ENCODE peak calls at places on chromosomes 6 and 20, in eight cellular contexts. One of them, this sample, is unnamed. For H3K4me1, the result is how much of the 10 kb centered on the place peaks cover.

GRCh38 chr6:43509142-43509983 is 783 bp downstream of the LRRC73 start:
- DNase-seq in SK-N-SH: peak
- DNase-seq in CD4-positive, CD25-positive, alpha-beta regulatory T cell: no peak
- DNase-seq in heart left ventricle: no peak
- DNase-seq in mesendoderm: no peak
- DNase-seq in lower lobe of right lung: no peak
- DNase-seq in left lung: no peak
- DNase-seq in upper lobe of right lung: no peak
- DNase-seq in this sample: no peak

GRCh38 chr6:130934848-130935585 is 107.8 kb downstream of the SMLR1 start:
- DNase-seq in SK-N-SH: no peak
- DNase-seq in CD4-positive, CD25-positive, alpha-beta regulatory T cell: no peak
- DNase-seq in heart left ventricle: no peak
- DNase-seq in mesendoderm: no peak
- DNase-seq in lower lobe of right lung: no peak
- DNase-seq in left lung: no peak
- DNase-seq in upper lobe of right lung: no peak
- DNase-seq in this sample: no peak

GRCh38 chr6:41624621-41625365 is 13.5 kb upstream of the MDFI start:
- DNase-seq in SK-N-SH: no peak
- DNase-seq in CD4-positive, CD25-positive, alpha-beta regulatory T cell: no peak
- DNase-seq in heart left ventricle: no peak
- DNase-seq in mesendoderm: no peak
- DNase-seq in lower lobe of right lung: peak
- DNase-seq in left lung: no peak
- DNase-seq in upper lobe of right lung: no peak
- DNase-seq in this sample: no peak

GRCh38 chr6:138182939-138183791 is 21.4 kb downstream of the ARFGEF3 start:
- DNase-seq in SK-N-SH: no peak
- DNase-seq in CD4-positive, CD25-positive, alpha-beta regulatory T cell: no peak
- DNase-seq in heart left ventricle: peak
- DNase-seq in mesendoderm: no peak
- DNase-seq in lower lobe of right lung: no peak
- DNase-seq in left lung: no peak
- DNase-seq in upper lobe of right lung: no peak
- DNase-seq in this sample: no peak

GRCh38 chr6:16690244-16691142 is 70.8 kb downstream of the ATXN1 start:
- DNase-seq in SK-N-SH: no peak
- DNase-seq in CD4-positive, CD25-positive, alpha-beta regulatory T cell: no peak
- DNase-seq in heart left ventricle: no peak
- DNase-seq in mesendoderm: no peak
- DNase-seq in lower lobe of right lung: no peak
- DNase-seq in left lung: no peak
- DNase-seq in upper lobe of right lung: no peak
- DNase-seq in this sample: no peak

GRCh38 chr20:38145094-38146075 is 19.7 kb downstream of the TGM2 start:
- DNase-seq in SK-N-SH: no peak
- DNase-seq in CD4-positive, CD25-positive, alpha-beta regulatory T cell: no peak
- DNase-seq in heart left ventricle: no peak
- DNase-seq in mesendoderm: no peak
- DNase-seq in lower lobe of right lung: no peak
- DNase-seq in left lung: no peak
- DNase-seq in upper lobe of right lung: no peak
- DNase-seq in this sample: no peak

GRCh38 chr6:33907227-33907626 is 103.4 kb upstream of the MLN start:
- DNase-seq in SK-N-SH: no peak
- DNase-seq in CD4-positive, CD25-positive, alpha-beta regulatory T cell: no peak
- DNase-seq in heart left ventricle: no peak
- DNase-seq in mesendoderm: no peak
- DNase-seq in lower lobe of right lung: no peak
- DNase-seq in left lung: no peak
- DNase-seq in upper lobe of right lung: no peak
- DNase-seq in this sample: no peak

GRCh38 chr20:20003088-20003954 is 13.8 kb upstream of the NAA20 start:
- DNase-seq in SK-N-SH: no peak
- DNase-seq in CD4-positive, CD25-positive, alpha-beta regulatory T cell: no peak
- DNase-seq in heart left ventricle: peak
- DNase-seq in mesendoderm: no peak
- DNase-seq in lower lobe of right lung: no peak
- DNase-seq in left lung: no peak
- DNase-seq in upper lobe of right lung: no peak
- DNase-seq in this sample: peak

GRCh38 chr6:11181478-11182136 is 50.9 kb downstream of the NEDD9 start:
- DNase-seq in SK-N-SH: no peak
- DNase-seq in CD4-positive, CD25-positive, alpha-beta regulatory T cell: no peak
- DNase-seq in heart left ventricle: no peak
- DNase-seq in mesendoderm: no peak
- DNase-seq in lower lobe of right lung: no peak
- DNase-seq in left lung: no peak
- DNase-seq in upper lobe of right lung: no peak
- DNase-seq in this sample: no peak

GRCh38 chr20:60255866-60256265 is 297.6 kb downstream of the CDH26 start:
- DNase-seq in SK-N-SH: peak
- DNase-seq in CD4-positive, CD25-positive, alpha-beta regulatory T cell: no peak
- DNase-seq in heart left ventricle: no peak
- DNase-seq in mesendoderm: no peak
- DNase-seq in lower lobe of right lung: no peak
- DNase-seq in left lung: no peak
- DNase-seq in upper lobe of right lung: no peak
- DNase-seq in this sample: peak

GRCh38 chr6:81772741-81773140 is 20.3 kb upstream of the TENT5A start:
- DNase-seq in SK-N-SH: no peak
- DNase-seq in CD4-positive, CD25-positive, alpha-beta regulatory T cell: no peak
- DNase-seq in heart left ventricle: no peak
- DNase-seq in mesendoderm: no peak
- DNase-seq in lower lobe of right lung: no peak
- DNase-seq in left lung: peak
- DNase-seq in upper lobe of right lung: no peak
- DNase-seq in this sample: no peak

GRCh38 chr6:107459283-107460073 is at the start of gene PDSS2:
- DNase-seq in SK-N-SH: peak
- DNase-seq in CD4-positive, CD25-positive, alpha-beta regulatory T cell: peak
- DNase-seq in heart left ventricle: peak
- DNase-seq in mesendoderm: peak
- DNase-seq in lower lobe of right lung: peak
- DNase-seq in left lung: peak
- DNase-seq in upper lobe of right lung: peak
- DNase-seq in this sample: peak

GRCh38 chr6:8082954-8083858 is 19.0 kb upstream of the BLOC1S5 start:
- DNase-seq in SK-N-SH: no peak
- DNase-seq in CD4-positive, CD25-positive, alpha-beta regulatory T cell: no peak
- DNase-seq in heart left ventricle: peak
- DNase-seq in mesendoderm: peak
- DNase-seq in lower lobe of right lung: no peak
- DNase-seq in left lung: no peak
- DNase-seq in upper lobe of right lung: no peak
- DNase-seq in this sample: no peak

GRCh38 chr20:58064411-58065010 is 163.9 kb downstream of the ANKRD60 start:
- DNase-seq in SK-N-SH: no peak
- DNase-seq in CD4-positive, CD25-positive, alpha-beta regulatory T cell: no peak
- DNase-seq in heart left ventricle: no peak
- DNase-seq in mesendoderm: no peak
- DNase-seq in lower lobe of right lung: no peak
- DNase-seq in left lung: no peak
- DNase-seq in upper lobe of right lung: no peak
- DNase-seq in this sample: peak

GRCh38 chr20:61590236-61590635 is 338.2 kb downstream of the CDH4 start:
- DNase-seq in SK-N-SH: no peak
- DNase-seq in CD4-positive, CD25-positive, alpha-beta regulatory T cell: no peak
- DNase-seq in heart left ventricle: no peak
- DNase-seq in mesendoderm: no peak
- DNase-seq in lower lobe of right lung: no peak
- DNase-seq in left lung: no peak
- DNase-seq in upper lobe of right lung: no peak
- DNase-seq in this sample: no peak

GRCh38 chr20:61587036-61587435 is 335.0 kb downstream of the CDH4 start:
- DNase-seq in SK-N-SH: no peak
- DNase-seq in CD4-positive, CD25-positive, alpha-beta regulatory T cell: no peak
- DNase-seq in heart left ventricle: no peak
- DNase-seq in mesendoderm: no peak
- DNase-seq in lower lobe of right lung: no peak
- DNase-seq in left lung: no peak
- DNase-seq in upper lobe of right lung: no peak
- DNase-seq in this sample: no peak

GRCh38 chr20:61587910-61588309 is 335.8 kb downstream of the CDH4 start:
- DNase-seq in SK-N-SH: no peak
- DNase-seq in CD4-positive, CD25-positive, alpha-beta regulatory T cell: no peak
- DNase-seq in heart left ventricle: no peak
- DNase-seq in mesendoderm: peak
- DNase-seq in lower lobe of right lung: no peak
- DNase-seq in left lung: no peak
- DNase-seq in upper lobe of right lung: no peak
- DNase-seq in this sample: no peak

GRCh38 chr20:61589055-61589385 is 337.0 kb downstream of the CDH4 start:
- DNase-seq in SK-N-SH: no peak
- DNase-seq in CD4-positive, CD25-positive, alpha-beta regulatory T cell: no peak
- DNase-seq in heart left ventricle: no peak
- DNase-seq in mesendoderm: peak
- DNase-seq in lower lobe of right lung: no peak
- DNase-seq in left lung: no peak
- DNase-seq in upper lobe of right lung: no peak
- DNase-seq in this sample: no peak

DNA sequence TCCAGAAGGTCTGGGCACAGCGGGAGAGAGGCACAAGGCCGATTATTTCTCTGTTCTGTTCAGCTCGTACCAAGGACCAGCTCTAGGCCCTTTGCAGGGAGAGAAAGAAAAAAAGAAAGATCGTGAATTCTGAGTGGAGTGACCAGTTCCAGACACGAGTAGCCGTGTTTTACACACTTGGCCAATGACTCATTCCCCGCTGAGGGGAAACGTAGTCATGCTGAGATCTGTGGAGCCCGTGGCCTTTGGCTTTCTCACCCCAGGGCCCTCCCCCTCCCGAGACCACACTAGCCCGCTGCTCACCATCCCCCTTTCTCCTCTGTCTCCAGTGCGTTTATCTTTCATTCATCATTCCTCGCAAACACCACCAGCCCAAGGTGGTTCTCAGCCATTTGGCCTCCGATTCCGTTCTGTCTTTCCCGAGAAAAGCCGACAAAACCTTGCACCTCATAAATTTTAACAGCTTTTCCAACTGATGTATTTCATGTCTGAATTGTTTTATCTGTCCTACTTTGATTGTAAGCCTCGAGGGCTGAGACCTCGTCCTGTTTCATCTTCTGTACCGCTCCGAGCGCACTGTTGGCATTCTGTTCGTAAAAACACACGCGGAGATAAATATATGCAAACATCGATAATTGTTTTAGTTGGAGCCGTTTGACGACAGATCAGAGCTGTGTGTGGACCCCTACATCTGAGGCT is 336.4 kb downstream of the CDH4 start:
- DNase-seq in SK-N-SH: no peak
- DNase-seq in CD4-positive, CD25-positive, alpha-beta regulatory T cell: no peak
- DNase-seq in heart left ventricle: no peak
- DNase-seq in mesendoderm: peak
- DNase-seq in lower lobe of right lung: peak
- DNase-seq in left lung: no peak
- DNase-seq in upper lobe of right lung: no peak
- DNase-seq in this sample: no peak
- H3K4me3 ChIP-seq in SK-N-SH: no peak
- H3K4me3 ChIP-seq in CD4-positive, CD25-positive, alpha-beta regulatory T cell: no peak
- H3K4me3 ChIP-seq in heart left ventricle: no peak
- H3K4me3 ChIP-seq in mesendoderm: no peak
- H3K4me3 ChIP-seq in lower lobe of right lung: no peak
- H3K4me3 ChIP-seq in left lung: no peak
- H3K4me3 ChIP-seq in upper lobe of right lung: no peak
- H3K4me3 ChIP-seq in this sample: no peak

GRCh38 chr20:64056639-64056888 is 6.4 kb upstream of the TCEA2 start:
- DNase-seq in SK-N-SH: no peak
- DNase-seq in CD4-positive, CD25-positive, alpha-beta regulatory T cell: no peak
- DNase-seq in heart left ventricle: peak
- DNase-seq in mesendoderm: no peak
- DNase-seq in lower lobe of right lung: no peak
- DNase-seq in left lung: no peak
- DNase-seq in upper lobe of right lung: no peak
- DNase-seq in this sample: no peak

GRCh38 chr20:64055893-64056638 is 6.6 kb upstream of the SOX18 start:
- DNase-seq in SK-N-SH: peak
- DNase-seq in CD4-positive, CD25-positive, alpha-beta regulatory T cell: no peak
- DNase-seq in heart left ventricle: peak
- DNase-seq in mesendoderm: peak
- DNase-seq in lower lobe of right lung: peak
- DNase-seq in left lung: no peak
- DNase-seq in upper lobe of right lung: no peak
- DNase-seq in this sample: no peak

GRCh38 chr20:64058536-64058935 is 4.5 kb upstream of the TCEA2 start:
- DNase-seq in SK-N-SH: no peak
- DNase-seq in CD4-positive, CD25-positive, alpha-beta regulatory T cell: no peak
- DNase-seq in heart left ventricle: no peak
- DNase-seq in mesendoderm: no peak
- DNase-seq in lower lobe of right lung: no peak
- DNase-seq in left lung: no peak
- DNase-seq in upper lobe of right lung: no peak
- DNase-seq in this sample: no peak

GRCh38 chr20:64057628-64058498 is 5.1 kb upstream of the TCEA2 start:
- DNase-seq in SK-N-SH: peak
- DNase-seq in CD4-positive, CD25-positive, alpha-beta regulatory T cell: peak
- DNase-seq in heart left ventricle: peak
- DNase-seq in mesendoderm: peak
- DNase-seq in lower lobe of right lung: peak
- DNase-seq in left lung: peak
- DNase-seq in upper lobe of right lung: peak
- DNase-seq in this sample: no peak

GRCh38 chr20:64056889-64057627 is 5.9 kb upstream of the TCEA2 start:
- DNase-seq in SK-N-SH: no peak
- DNase-seq in CD4-positive, CD25-positive, alpha-beta regulatory T cell: no peak
- DNase-seq in heart left ventricle: no peak
- DNase-seq in mesendoderm: no peak
- DNase-seq in lower lobe of right lung: peak
- DNase-seq in left lung: no peak
- DNase-seq in upper lobe of right lung: no peak
- DNase-seq in this sample: no peak
- H3K4me1 ChIP-seq in SK-N-SH: under half
- H3K4me1 ChIP-seq in CD4-positive, CD25-positive, alpha-beta regulatory T cell: under half
- H3K4me1 ChIP-seq in heart left ventricle: under half
- H3K4me1 ChIP-seq in mesendoderm: under half
- H3K4me1 ChIP-seq in lower lobe of right lung: under half
- H3K4me1 ChIP-seq in left lung: under half
- H3K4me1 ChIP-seq in upper lobe of right lung: under half
- H3K4me1 ChIP-seq in this sample: under half

DNA sequence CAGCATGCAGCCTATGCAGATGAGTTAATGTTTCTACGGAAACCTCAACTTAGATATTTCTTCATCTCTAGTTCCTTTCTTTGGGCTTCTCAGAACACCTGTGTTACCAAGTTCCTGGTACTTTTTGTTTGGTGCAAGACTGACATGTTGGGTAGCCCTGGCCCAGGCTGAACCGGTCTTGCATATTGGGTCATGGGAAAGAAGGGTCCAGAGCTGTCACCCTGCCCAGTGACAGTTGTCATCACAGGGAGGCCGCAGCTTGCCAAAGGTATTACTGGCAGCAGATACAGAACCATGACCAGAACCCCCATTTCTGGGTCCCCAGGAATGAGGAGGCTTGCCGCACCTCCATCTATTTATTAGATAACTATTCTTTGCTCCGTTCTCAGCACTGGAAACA is 40.2 kb downstream of the PDYN start:
- DNase-seq in SK-N-SH: no peak
- DNase-seq in CD4-positive, CD25-positive, alpha-beta regulatory T cell: no peak
- DNase-seq in heart left ventricle: no peak
- DNase-seq in mesendoderm: no peak
- DNase-seq in lower lobe of right lung: no peak
- DNase-seq in left lung: no peak
- DNase-seq in upper lobe of right lung: no peak
- DNase-seq in this sample: no peak
- H3K4me3 ChIP-seq in SK-N-SH: no peak
- H3K4me3 ChIP-seq in CD4-positive, CD25-positive, alpha-beta regulatory T cell: no peak
- H3K4me3 ChIP-seq in heart left ventricle: no peak
- H3K4me3 ChIP-seq in mesendoderm: no peak
- H3K4me3 ChIP-seq in lower lobe of right lung: no peak
- H3K4me3 ChIP-seq in left lung: no peak
- H3K4me3 ChIP-seq in upper lobe of right lung: no peak
- H3K4me3 ChIP-seq in this sample: no peak

GRCh38 chr20:9660236-9660868 is 146.0 kb downstream of the LAMP5 start:
- DNase-seq in SK-N-SH: no peak
- DNase-seq in CD4-positive, CD25-positive, alpha-beta regulatory T cell: no peak
- DNase-seq in heart left ventricle: no peak
- DNase-seq in mesendoderm: peak
- DNase-seq in lower lobe of right lung: no peak
- DNase-seq in left lung: no peak
- DNase-seq in upper lobe of right lung: no peak
- DNase-seq in this sample: no peak
- H3K4me1 ChIP-seq in SK-N-SH: under half
- H3K4me1 ChIP-seq in CD4-positive, CD25-positive, alpha-beta regulatory T cell: under half
- H3K4me1 ChIP-seq in heart left ventricle: under half
- H3K4me1 ChIP-seq in mesendoderm: under half
- H3K4me1 ChIP-seq in lower lobe of right lung: under half
- H3K4me1 ChIP-seq in left lung: under half
- H3K4me1 ChIP-seq in upper lobe of right lung: under half
- H3K4me1 ChIP-seq in this sample: under half